ENCODE peak calls at places on chromosomes 13 and 19, in five cellular contexts. One of them, this sample, is unnamed.
A peak's percentile ranks its signal among the peaks of the same experiment; 100 is the strongest.

GRCh38 chr19:54665530-54665929 is 2.7 kb downstream of the LILRB4 start:
- DNase-seq in NCI-H1092: no peak
- DNase-seq in brain microvascular endothelial cell: no peak
- DNase-seq in ELF-1: no peak
- DNase-seq in activated T-helper 1 cell treated with anti-CD3 and anti-CD28 coated beads, Interleukin-2, amount 50 U/mL, for 16 hours: no peak
- DNase-seq in this sample: no peak

GRCh38 chr19:54351474-54351873 is 12.5 kb upstream of the LILRA4 start:
- DNase-seq in NCI-H1092: no peak
- DNase-seq in brain microvascular endothelial cell: no peak
- DNase-seq in ELF-1: no peak
- DNase-seq in activated T-helper 1 cell treated with anti-CD3 and anti-CD28 coated beads, Interleukin-2, amount 50 U/mL, for 16 hours: no peak
- DNase-seq in this sample: no peak

GRCh38 chr13:113489171-113489548 is 1.4 kb downstream of the DCUN1D2 start:
- DNase-seq in NCI-H1092: no peak
- DNase-seq in brain microvascular endothelial cell: no peak
- DNase-seq in ELF-1: peak; percentile 73
- DNase-seq in activated T-helper 1 cell treated with anti-CD3 and anti-CD28 coated beads, Interleukin-2, amount 50 U/mL, for 16 hours: no peak
- DNase-seq in this sample: peak; percentile 33

GRCh38 chr13:88919970-88920628 is 1248.9 kb downstream of the SLITRK5 start:
- DNase-seq in NCI-H1092: no peak
- DNase-seq in brain microvascular endothelial cell: no peak
- DNase-seq in ELF-1: no peak
- DNase-seq in activated T-helper 1 cell treated with anti-CD3 and anti-CD28 coated beads, Interleukin-2, amount 50 U/mL, for 16 hours: no peak
- DNase-seq in this sample: no peak

GRCh38 chr13:44565881-44566280 is 10.2 kb downstream of the TSC22D1 start:
- DNase-seq in NCI-H1092: no peak
- DNase-seq in brain microvascular endothelial cell: no peak
- DNase-seq in ELF-1: no peak
- DNase-seq in activated T-helper 1 cell treated with anti-CD3 and anti-CD28 coated beads, Interleukin-2, amount 50 U/mL, for 16 hours: no peak
- DNase-seq in this sample: no peak

GRCh38 chr13:33153421-33154381 is 131.9 kb downstream of the STARD13 start:
- DNase-seq in NCI-H1092: no peak
- DNase-seq in brain microvascular endothelial cell: peak; percentile 93
- DNase-seq in ELF-1: peak; percentile 49
- DNase-seq in activated T-helper 1 cell treated with anti-CD3 and anti-CD28 coated beads, Interleukin-2, amount 50 U/mL, for 16 hours: no peak
- DNase-seq in this sample: no peak

GRCh38 chr19:30557927-30558557 is 185.9 kb downstream of the ZNF536 start:
- DNase-seq in NCI-H1092: no peak
- DNase-seq in brain microvascular endothelial cell: no peak
- DNase-seq in ELF-1: no peak
- DNase-seq in activated T-helper 1 cell treated with anti-CD3 and anti-CD28 coated beads, Interleukin-2, amount 50 U/mL, for 16 hours: no peak
- DNase-seq in this sample: no peak

GRCh38 chr19:18091217-18091608 is 4.5 kb upstream of the IL12RB1 start:
- DNase-seq in NCI-H1092: no peak
- DNase-seq in brain microvascular endothelial cell: no peak
- DNase-seq in ELF-1: no peak
- DNase-seq in activated T-helper 1 cell treated with anti-CD3 and anti-CD28 coated beads, Interleukin-2, amount 50 U/mL, for 16 hours: peak; percentile 62
- DNase-seq in this sample: no peak

GRCh38 chr13:80939581-80939980 is 598.7 kb upstream of the SPRY2 start:
- DNase-seq in NCI-H1092: no peak
- DNase-seq in brain microvascular endothelial cell: no peak
- DNase-seq in ELF-1: peak; percentile 1
- DNase-seq in activated T-helper 1 cell treated with anti-CD3 and anti-CD28 coated beads, Interleukin-2, amount 50 U/mL, for 16 hours: no peak
- DNase-seq in this sample: no peak

GRCh38 chr19:5718579-5719273 is 1.2 kb downstream of the LONP1 start:
- DNase-seq in NCI-H1092: no peak
- DNase-seq in brain microvascular endothelial cell: peak; percentile 85
- DNase-seq in ELF-1: peak; percentile 22
- DNase-seq in activated T-helper 1 cell treated with anti-CD3 and anti-CD28 coated beads, Interleukin-2, amount 50 U/mL, for 16 hours: no peak
- DNase-seq in this sample: no peak

GRCh38 chr13:88248393-88248792 is 577.2 kb downstream of the SLITRK5 start:
- DNase-seq in NCI-H1092: no peak
- DNase-seq in brain microvascular endothelial cell: no peak
- DNase-seq in ELF-1: peak; percentile 7
- DNase-seq in activated T-helper 1 cell treated with anti-CD3 and anti-CD28 coated beads, Interleukin-2, amount 50 U/mL, for 16 hours: no peak
- DNase-seq in this sample: no peak

GRCh38 chr13:39900106-39900750 is 244.8 kb downstream of the COG6 start:
- DNase-seq in NCI-H1092: no peak
- DNase-seq in brain microvascular endothelial cell: peak; percentile 46
- DNase-seq in ELF-1: no peak
- DNase-seq in activated T-helper 1 cell treated with anti-CD3 and anti-CD28 coated beads, Interleukin-2, amount 50 U/mL, for 16 hours: no peak
- DNase-seq in this sample: peak; percentile 4

GRCh38 chr13:99356216-99357089 is 49.3 kb upstream of the GPR183 start:
- DNase-seq in NCI-H1092: no peak
- DNase-seq in brain microvascular endothelial cell: peak; percentile 96
- DNase-seq in ELF-1: no peak
- DNase-seq in activated T-helper 1 cell treated with anti-CD3 and anti-CD28 coated beads, Interleukin-2, amount 50 U/mL, for 16 hours: no peak
- DNase-seq in this sample: no peak

GRCh38 chr13:38366954-38367645 is 17.4 kb downstream of the UFM1 start:
- DNase-seq in NCI-H1092: no peak
- DNase-seq in brain microvascular endothelial cell: no peak
- DNase-seq in ELF-1: no peak
- DNase-seq in activated T-helper 1 cell treated with anti-CD3 and anti-CD28 coated beads, Interleukin-2, amount 50 U/mL, for 16 hours: no peak
- DNase-seq in this sample: no peak

GRCh38 chr19:47413941-47414340 is 5.4 kb downstream of the MEIS3 start:
- DNase-seq in NCI-H1092: no peak
- DNase-seq in brain microvascular endothelial cell: no peak
- DNase-seq in ELF-1: no peak
- DNase-seq in activated T-helper 1 cell treated with anti-CD3 and anti-CD28 coated beads, Interleukin-2, amount 50 U/mL, for 16 hours: no peak
- DNase-seq in this sample: no peak

GRCh38 chr19:39813264-39813998 is 20.5 kb downstream of the DYRK1B start:
- DNase-seq in NCI-H1092: no peak
- DNase-seq in brain microvascular endothelial cell: no peak
- DNase-seq in ELF-1: no peak
- DNase-seq in activated T-helper 1 cell treated with anti-CD3 and anti-CD28 coated beads, Interleukin-2, amount 50 U/mL, for 16 hours: no peak
- DNase-seq in this sample: no peak

GRCh38 chr19:3857449-3858003 is 11.3 kb downstream of the ZFR2 start:
- DNase-seq in NCI-H1092: peak; percentile 18
- DNase-seq in brain microvascular endothelial cell: no peak
- DNase-seq in ELF-1: no peak
- DNase-seq in activated T-helper 1 cell treated with anti-CD3 and anti-CD28 coated beads, Interleukin-2, amount 50 U/mL, for 16 hours: no peak
- DNase-seq in this sample: peak; percentile 63

GRCh38 chr13:98466634-98467236 is 110.2 kb downstream of the STK24 start:
- DNase-seq in NCI-H1092: no peak
- DNase-seq in brain microvascular endothelial cell: peak; percentile 81
- DNase-seq in ELF-1: peak; percentile 62
- DNase-seq in activated T-helper 1 cell treated with anti-CD3 and anti-CD28 coated beads, Interleukin-2, amount 50 U/mL, for 16 hours: no peak
- DNase-seq in this sample: no peak

GRCh38 chr13:63425131-63425530 is 2009.5 kb upstream of the PCDH20 start:
- DNase-seq in NCI-H1092: no peak
- DNase-seq in brain microvascular endothelial cell: no peak
- DNase-seq in ELF-1: no peak
- DNase-seq in activated T-helper 1 cell treated with anti-CD3 and anti-CD28 coated beads, Interleukin-2, amount 50 U/mL, for 16 hours: no peak
- DNase-seq in this sample: no peak

GRCh38 chr19:15200575-15201364 is at the start of gene NOTCH3:
- DNase-seq in NCI-H1092: no peak
- DNase-seq in brain microvascular endothelial cell: no peak
- DNase-seq in ELF-1: no peak
- DNase-seq in activated T-helper 1 cell treated with anti-CD3 and anti-CD28 coated beads, Interleukin-2, amount 50 U/mL, for 16 hours: no peak
- DNase-seq in this sample: no peak

GRCh38 chr19:14830702-14831101 is 4.3 kb downstream of the OR7A5 start:
- DNase-seq in NCI-H1092: no peak
- DNase-seq in brain microvascular endothelial cell: no peak
- DNase-seq in ELF-1: no peak
- DNase-seq in activated T-helper 1 cell treated with anti-CD3 and anti-CD28 coated beads, Interleukin-2, amount 50 U/mL, for 16 hours: no peak
- DNase-seq in this sample: no peak

GRCh38 chr13:110540871-110541525 is 20.5 kb downstream of the RAB20 start:
- DNase-seq in NCI-H1092: no peak
- DNase-seq in brain microvascular endothelial cell: no peak
- DNase-seq in ELF-1: no peak
- DNase-seq in activated T-helper 1 cell treated with anti-CD3 and anti-CD28 coated beads, Interleukin-2, amount 50 U/mL, for 16 hours: no peak
- DNase-seq in this sample: no peak

GRCh38 chr19:41427647-41428480 is 690 bp upstream of the B3GNT8 start:
- DNase-seq in NCI-H1092: no peak
- DNase-seq in brain microvascular endothelial cell: no peak
- DNase-seq in ELF-1: peak; percentile 25
- DNase-seq in activated T-helper 1 cell treated with anti-CD3 and anti-CD28 coated beads, Interleukin-2, amount 50 U/mL, for 16 hours: peak; percentile 17
- DNase-seq in this sample: peak; percentile 84

GRCh38 chr13:107367258-107367657 is 799.3 kb upstream of the ARGLU1 start:
- DNase-seq in NCI-H1092: no peak
- DNase-seq in brain microvascular endothelial cell: no peak
- DNase-seq in ELF-1: no peak
- DNase-seq in activated T-helper 1 cell treated with anti-CD3 and anti-CD28 coated beads, Interleukin-2, amount 50 U/mL, for 16 hours: no peak
- DNase-seq in this sample: no peak

GRCh38 chr13:35157143-35157755 is 215.2 kb downstream of the NBEA start:
- DNase-seq in NCI-H1092: no peak
- DNase-seq in brain microvascular endothelial cell: peak; percentile 52
- DNase-seq in ELF-1: peak; percentile 7
- DNase-seq in activated T-helper 1 cell treated with anti-CD3 and anti-CD28 coated beads, Interleukin-2, amount 50 U/mL, for 16 hours: no peak
- DNase-seq in this sample: peak; percentile 44

GRCh38 chr13:112204376-112204775 is 137.4 kb downstream of the SOX1 start:
- DNase-seq in NCI-H1092: no peak
- DNase-seq in brain microvascular endothelial cell: no peak
- DNase-seq in ELF-1: peak; percentile 35
- DNase-seq in activated T-helper 1 cell treated with anti-CD3 and anti-CD28 coated beads, Interleukin-2, amount 50 U/mL, for 16 hours: no peak
- DNase-seq in this sample: no peak

GRCh38 chr13:19993024-19993423 is 34.5 kb downstream of the ZMYM2 start:
- DNase-seq in NCI-H1092: no peak
- DNase-seq in brain microvascular endothelial cell: no peak
- DNase-seq in ELF-1: no peak
- DNase-seq in activated T-helper 1 cell treated with anti-CD3 and anti-CD28 coated beads, Interleukin-2, amount 50 U/mL, for 16 hours: no peak
- DNase-seq in this sample: no peak

GRCh38 chr13:74064805-74065204 is 69.4 kb downstream of the KLF12 start:
- DNase-seq in NCI-H1092: no peak
- DNase-seq in brain microvascular endothelial cell: no peak
- DNase-seq in ELF-1: no peak
- DNase-seq in activated T-helper 1 cell treated with anti-CD3 and anti-CD28 coated beads, Interleukin-2, amount 50 U/mL, for 16 hours: no peak
- DNase-seq in this sample: no peak

GRCh38 chr19:19297759-19298158 is 22.6 kb downstream of the SUGP1 start:
- DNase-seq in NCI-H1092: no peak
- DNase-seq in brain microvascular endothelial cell: no peak
- DNase-seq in ELF-1: no peak
- DNase-seq in activated T-helper 1 cell treated with anti-CD3 and anti-CD28 coated beads, Interleukin-2, amount 50 U/mL, for 16 hours: no peak
- DNase-seq in this sample: no peak

GRCh38 chr19:3408996-3409345 is 42.6 kb downstream of the NFIC start:
- DNase-seq in NCI-H1092: no peak
- DNase-seq in brain microvascular endothelial cell: no peak
- DNase-seq in ELF-1: no peak
- DNase-seq in activated T-helper 1 cell treated with anti-CD3 and anti-CD28 coated beads, Interleukin-2, amount 50 U/mL, for 16 hours: no peak
- DNase-seq in this sample: no peak

GRCh38 chr13:83546476-83546875 is 335.8 kb downstream of the SLITRK1 start:
- DNase-seq in NCI-H1092: no peak
- DNase-seq in brain microvascular endothelial cell: no peak
- DNase-seq in ELF-1: no peak
- DNase-seq in activated T-helper 1 cell treated with anti-CD3 and anti-CD28 coated beads, Interleukin-2, amount 50 U/mL, for 16 hours: no peak
- DNase-seq in this sample: no peak

GRCh38 chr13:30576528-30576927 is 41.2 kb upstream of the USPL1 start:
- DNase-seq in NCI-H1092: no peak
- DNase-seq in brain microvascular endothelial cell: peak; percentile 53
- DNase-seq in ELF-1: no peak
- DNase-seq in activated T-helper 1 cell treated with anti-CD3 and anti-CD28 coated beads, Interleukin-2, amount 50 U/mL, for 16 hours: peak; percentile 14
- DNase-seq in this sample: peak; percentile 66

GRCh38 chr13:73075546-73075945 is 16.7 kb downstream of the KLF5 start:
- DNase-seq in NCI-H1092: no peak
- DNase-seq in brain microvascular endothelial cell: no peak
- DNase-seq in ELF-1: peak; percentile 75
- DNase-seq in activated T-helper 1 cell treated with anti-CD3 and anti-CD28 coated beads, Interleukin-2, amount 50 U/mL, for 16 hours: no peak
- DNase-seq in this sample: peak; percentile 13

GRCh38 chr19:58007285-58007684 is 4.7 kb upstream of the ZNF606 start:
- DNase-seq in NCI-H1092: no peak
- DNase-seq in brain microvascular endothelial cell: no peak
- DNase-seq in ELF-1: no peak
- DNase-seq in activated T-helper 1 cell treated with anti-CD3 and anti-CD28 coated beads, Interleukin-2, amount 50 U/mL, for 16 hours: no peak
- DNase-seq in this sample: no peak

GRCh38 chr13:112729408-112729807 is 39.6 kb downstream of the ATP11A start:
- DNase-seq in NCI-H1092: no peak
- DNase-seq in brain microvascular endothelial cell: no peak
- DNase-seq in ELF-1: peak; percentile 48
- DNase-seq in activated T-helper 1 cell treated with anti-CD3 and anti-CD28 coated beads, Interleukin-2, amount 50 U/mL, for 16 hours: no peak
- DNase-seq in this sample: no peak

This sample was measured in NCI-H1105 treated with DMSO at 0.1 percent for 48 hours.